ENCODE peak calls at places on chromosomes 12 and 14, in four cellular contexts. One of them, this sample, is unnamed.

GRCh38 chr12:16884056-16884455 is 278.1 kb upstream of the LMO3 start:
- DNase-seq in dorsolateral prefrontal cortex: no peak
- DNase-seq in NT2/D1: no peak
- DNase-seq in psoas muscle: no peak
- DNase-seq in this sample: no peak

GRCh38 chr12:109607618-109608017 is 34.0 kb downstream of the MVK start:
- DNase-seq in NT2/D1: no peak
- DNase-seq in psoas muscle: no peak
- DNase-seq in dorsolateral prefrontal cortex: no peak
- DNase-seq in this sample: no peak

GRCh38 chr14:70622111-70622712 is 19.5 kb upstream of the TTC9 start:
- DNase-seq in dorsolateral prefrontal cortex: no peak
- DNase-seq in NT2/D1: no peak
- DNase-seq in psoas muscle: no peak
- DNase-seq in this sample: peak; percentile 34

GRCh38 chr12:54304187-54304810 is 3.5 kb upstream of the NFE2 start:
- DNase-seq in NT2/D1: no peak
- DNase-seq in psoas muscle: peak; percentile 84
- DNase-seq in dorsolateral prefrontal cortex: no peak
- DNase-seq in this sample: no peak

GRCh38 chr12:47851303-47851952 is 31.7 kb upstream of the HDAC7 start:
- DNase-seq in psoas muscle: no peak
- DNase-seq in dorsolateral prefrontal cortex: no peak
- DNase-seq in NT2/D1: no peak
- DNase-seq in this sample: no peak

GRCh38 chr14:92499216-92499615 is 14.4 kb upstream of the RIN3 start:
- DNase-seq in psoas muscle: no peak
- DNase-seq in NT2/D1: no peak
- DNase-seq in dorsolateral prefrontal cortex: no peak
- DNase-seq in this sample: no peak

GRCh38 chr12:53736602-53737493 is 9.6 kb upstream of the CALCOCO1 start:
- DNase-seq in psoas muscle: no peak
- DNase-seq in NT2/D1: no peak
- DNase-seq in dorsolateral prefrontal cortex: no peak
- DNase-seq in this sample: no peak

GRCh38 chr14:34324363-34324795 is 137.7 kb downstream of the SPTSSA start:
- DNase-seq in NT2/D1: peak; percentile 18
- DNase-seq in psoas muscle: no peak
- DNase-seq in dorsolateral prefrontal cortex: no peak
- DNase-seq in this sample: peak; percentile 7

GRCh38 chr12:86772688-86773087 is 516.5 kb upstream of the MGAT4C start:
- DNase-seq in dorsolateral prefrontal cortex: no peak
- DNase-seq in psoas muscle: no peak
- DNase-seq in NT2/D1: no peak
- DNase-seq in this sample: no peak

GRCh38 chr12:2625267-2625666 is 169.5 kb upstream of the FKBP4 start:
- DNase-seq in dorsolateral prefrontal cortex: no peak
- DNase-seq in psoas muscle: peak; percentile 38
- DNase-seq in NT2/D1: no peak
- DNase-seq in this sample: no peak

GRCh38 chr14:78412475-78412874 is 242.3 kb downstream of the NRXN3 start:
- DNase-seq in NT2/D1: no peak
- DNase-seq in psoas muscle: no peak
- DNase-seq in dorsolateral prefrontal cortex: no peak
- DNase-seq in this sample: no peak

GRCh38 chr12:124687695-124688301 is 120.4 kb upstream of the NCOR2 start:
- DNase-seq in dorsolateral prefrontal cortex: peak; percentile 68
- DNase-seq in NT2/D1: no peak
- DNase-seq in psoas muscle: no peak
- DNase-seq in this sample: no peak

GRCh38 chr14:29671034-29671433 is 256.6 kb downstream of the PRKD1 start:
- DNase-seq in NT2/D1: no peak
- DNase-seq in psoas muscle: no peak
- DNase-seq in dorsolateral prefrontal cortex: no peak
- DNase-seq in this sample: no peak

GRCh38 chr12:56996793-56997545 is 9.4 kb downstream of the ZBTB39 start:
- DNase-seq in psoas muscle: no peak
- DNase-seq in dorsolateral prefrontal cortex: no peak
- DNase-seq in NT2/D1: no peak
- DNase-seq in this sample: no peak

GRCh38 chr14:22658951-22659350 is 14.8 kb upstream of the OR6J1 start:
- DNase-seq in NT2/D1: no peak
- DNase-seq in psoas muscle: no peak
- DNase-seq in dorsolateral prefrontal cortex: no peak
- DNase-seq in this sample: no peak

GRCh38 chr12:49336645-49337584 is at the start of gene C1QL4:
- DNase-seq in NT2/D1: no peak
- DNase-seq in psoas muscle: peak; percentile 91
- DNase-seq in dorsolateral prefrontal cortex: peak; percentile 66
- DNase-seq in this sample: peak; percentile 76

GRCh38 chr14:85241022-85241880 is 288.7 kb upstream of the FLRT2 start:
- DNase-seq in NT2/D1: no peak
- DNase-seq in psoas muscle: no peak
- DNase-seq in dorsolateral prefrontal cortex: no peak
- DNase-seq in this sample: no peak

GRCh38 chr12:131894981-131895639 is 688 bp downstream of the ULK1 start:
- DNase-seq in dorsolateral prefrontal cortex: no peak
- DNase-seq in psoas muscle: peak; percentile 66
- DNase-seq in NT2/D1: no peak
- DNase-seq in this sample: no peak

GRCh38 chr14:101577221-101577909 is 16.1 kb downstream of the DIO3 start:
- DNase-seq in NT2/D1: no peak
- DNase-seq in psoas muscle: no peak
- DNase-seq in dorsolateral prefrontal cortex: no peak
- DNase-seq in this sample: no peak

GRCh38 chr12:56321027-56321426 is 5.2 kb upstream of the CNPY2 start:
- DNase-seq in dorsolateral prefrontal cortex: no peak
- DNase-seq in NT2/D1: no peak
- DNase-seq in psoas muscle: no peak
- DNase-seq in this sample: no peak

GRCh38 chr14:90087433-90087832 is 25.6 kb downstream of the KCNK13 start:
- DNase-seq in dorsolateral prefrontal cortex: peak; percentile 56
- DNase-seq in psoas muscle: no peak
- DNase-seq in NT2/D1: no peak
- DNase-seq in this sample: no peak

GRCh38 chr14:65345264-65345663 is 67.3 kb upstream of the FUT8 start:
- DNase-seq in psoas muscle: no peak
- DNase-seq in NT2/D1: no peak
- DNase-seq in dorsolateral prefrontal cortex: no peak
- DNase-seq in this sample: no peak

GRCh38 chr14:68667313-68667791 is 125.5 kb downstream of the ZFP36L1 start:
- DNase-seq in psoas muscle: no peak
- DNase-seq in NT2/D1: no peak
- DNase-seq in dorsolateral prefrontal cortex: no peak
- DNase-seq in this sample: no peak

GRCh38 chr12:116879509-116880212 is 1.6 kb downstream of the HRK start:
- DNase-seq in NT2/D1: no peak
- DNase-seq in psoas muscle: no peak
- DNase-seq in dorsolateral prefrontal cortex: no peak
- DNase-seq in this sample: no peak

GRCh38 chr14:101405171-101405883 is 156.0 kb upstream of the DIO3 start:
- DNase-seq in psoas muscle: no peak
- DNase-seq in NT2/D1: no peak
- DNase-seq in dorsolateral prefrontal cortex: no peak
- DNase-seq in this sample: no peak

GRCh38 chr12:68446379-68446778 is 114.2 kb upstream of the MDM1 start:
- DNase-seq in NT2/D1: peak; percentile 47
- DNase-seq in dorsolateral prefrontal cortex: no peak
- DNase-seq in psoas muscle: no peak
- DNase-seq in this sample: no peak

GRCh38 chr12:26648584-26648983 is 184.4 kb downstream of the ITPR2 start:
- DNase-seq in dorsolateral prefrontal cortex: no peak
- DNase-seq in NT2/D1: no peak
- DNase-seq in psoas muscle: no peak
- DNase-seq in this sample: no peak

GRCh38 chr12:48924617-48925217 is 575 bp downstream of the FKBP11 start:
- DNase-seq in psoas muscle: peak; percentile 74
- DNase-seq in dorsolateral prefrontal cortex: peak; percentile 28
- DNase-seq in NT2/D1: no peak
- DNase-seq in this sample: peak; percentile 62

GRCh38 chr12:110743571-110744093 is 941 bp upstream of the PPP1CC start:
- DNase-seq in psoas muscle: peak; percentile 60
- DNase-seq in NT2/D1: no peak
- DNase-seq in dorsolateral prefrontal cortex: peak; percentile 13
- DNase-seq in this sample: no peak

GRCh38 chr14:104464907-104465306 is 114.7 kb upstream of the C14orf180 start:
- DNase-seq in dorsolateral prefrontal cortex: no peak
- DNase-seq in psoas muscle: no peak
- DNase-seq in NT2/D1: no peak
- DNase-seq in this sample: no peak

This sample was measured in NCI-H1930.